ENCODE peak calls at places on chromosomes 6 and 20, in five cellular contexts. One of them, this sample, is unnamed. For H3K4me1, the result is how much of the 10 kb centered on the place peaks cover.

GRCh38 chr6:31652925-31653724 is 664 bp upstream of the BAG6 start:
- DNase-seq in cardiac muscle cell: peak
- DNase-seq in MM.1S: peak
- DNase-seq in sigmoid colon: peak
- DNase-seq in thoracic aorta: peak
- DNase-seq in this sample: peak

GRCh38 chr6:137928286-137928685 is 61.2 kb downstream of the TNFAIP3 start:
- DNase-seq in cardiac muscle cell: no peak
- DNase-seq in MM.1S: peak
- DNase-seq in sigmoid colon: no peak
- DNase-seq in thoracic aorta: no peak
- DNase-seq in this sample: no peak

GRCh38 chr6:90575267-90575666 is 11.6 kb downstream of the MAP3K7 start:
- DNase-seq in cardiac muscle cell: no peak
- DNase-seq in MM.1S: no peak
- DNase-seq in sigmoid colon: no peak
- DNase-seq in thoracic aorta: no peak
- DNase-seq in this sample: no peak

GRCh38 chr6:169249057-169249456 is 4.6 kb downstream of the THBS2 start:
- DNase-seq in cardiac muscle cell: no peak
- DNase-seq in MM.1S: no peak
- DNase-seq in sigmoid colon: no peak
- DNase-seq in thoracic aorta: no peak
- DNase-seq in this sample: no peak

GRCh38 chr6:63565727-63566625 is 6.3 kb upstream of the LOC128125822 start:
- DNase-seq in cardiac muscle cell: no peak
- DNase-seq in MM.1S: no peak
- DNase-seq in sigmoid colon: no peak
- DNase-seq in thoracic aorta: no peak
- DNase-seq in this sample: no peak

GRCh38 chr20:6533828-6534388 is 233.6 kb upstream of the BMP2 start:
- DNase-seq in cardiac muscle cell: no peak
- DNase-seq in MM.1S: no peak
- DNase-seq in sigmoid colon: no peak
- DNase-seq in thoracic aorta: no peak
- DNase-seq in this sample: no peak

GRCh38 chr20:588476-588875 is 21.6 kb downstream of the TCF15 start:
- DNase-seq in cardiac muscle cell: no peak
- DNase-seq in MM.1S: no peak
- DNase-seq in sigmoid colon: peak
- DNase-seq in thoracic aorta: no peak
- DNase-seq in this sample: no peak

GRCh38 chr6:167653561-167653960 is 173.2 kb upstream of the AFDN start:
- DNase-seq in cardiac muscle cell: no peak
- DNase-seq in MM.1S: no peak
- DNase-seq in sigmoid colon: no peak
- DNase-seq in thoracic aorta: no peak
- DNase-seq in this sample: no peak

GRCh38 chr20:56359212-56360132 is 698 bp downstream of the FAM210B start:
- DNase-seq in cardiac muscle cell: peak
- DNase-seq in MM.1S: peak
- DNase-seq in sigmoid colon: peak
- DNase-seq in thoracic aorta: no peak
- DNase-seq in this sample: no peak

GRCh38 chr6:155142902-155143609 is 120.8 kb upstream of the CLDN20 start:
- DNase-seq in cardiac muscle cell: no peak
- DNase-seq in MM.1S: no peak
- DNase-seq in sigmoid colon: no peak
- DNase-seq in thoracic aorta: no peak
- DNase-seq in this sample: no peak

GRCh38 chr6:11042750-11043551 is 1.2 kb downstream of the ELOVL2 start:
- DNase-seq in cardiac muscle cell: no peak
- DNase-seq in MM.1S: no peak
- DNase-seq in sigmoid colon: no peak
- DNase-seq in thoracic aorta: no peak
- DNase-seq in this sample: peak

GRCh38 chr6:41502607-41503434 is 43.4 kb upstream of the FOXP4 start:
- DNase-seq in cardiac muscle cell: no peak
- DNase-seq in MM.1S: no peak
- DNase-seq in sigmoid colon: peak
- DNase-seq in thoracic aorta: no peak
- DNase-seq in this sample: no peak

GRCh38 chr20:20198011-20198410 is 145.7 kb downstream of the CFAP61 start:
- DNase-seq in cardiac muscle cell: no peak
- DNase-seq in MM.1S: no peak
- DNase-seq in sigmoid colon: no peak
- DNase-seq in thoracic aorta: no peak
- DNase-seq in this sample: no peak

GRCh38 chr20:41242352-41242751 is 75.2 kb downstream of the ZHX3 start:
- DNase-seq in cardiac muscle cell: no peak
- DNase-seq in MM.1S: no peak
- DNase-seq in sigmoid colon: no peak
- DNase-seq in thoracic aorta: no peak
- DNase-seq in this sample: no peak

GRCh38 chr20:61963149-61963548 is 102.5 kb downstream of the TAF4 start:
- DNase-seq in cardiac muscle cell: no peak
- DNase-seq in MM.1S: no peak
- DNase-seq in sigmoid colon: peak
- DNase-seq in thoracic aorta: no peak
- DNase-seq in this sample: no peak

DNA sequence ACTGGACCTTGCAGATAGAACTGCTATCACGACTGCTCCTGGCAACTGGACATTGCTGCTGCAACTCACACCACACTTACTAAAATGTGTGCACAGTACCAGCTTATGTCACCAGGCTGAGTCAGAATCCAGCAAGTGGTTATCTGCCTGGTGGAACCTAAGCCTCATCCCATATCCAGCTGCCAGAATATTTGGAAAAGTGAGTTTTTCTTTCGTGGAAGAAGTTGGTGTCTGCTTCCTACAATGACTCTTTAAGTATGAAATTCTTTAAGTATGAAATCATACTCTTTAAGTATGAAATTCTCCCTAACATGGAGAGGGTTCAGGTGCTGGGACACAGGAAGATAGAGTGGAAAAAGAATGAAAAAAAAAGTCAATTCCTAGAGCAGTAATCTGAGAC is 16.4 kb upstream of the POLR1H start:
- DNase-seq in cardiac muscle cell: no peak
- DNase-seq in MM.1S: no peak
- DNase-seq in sigmoid colon: no peak
- DNase-seq in thoracic aorta: no peak
- DNase-seq in this sample: no peak
- H3K4me1 ChIP-seq in cardiac muscle cell: under half
- H3K4me1 ChIP-seq in MM.1S: under half
- H3K4me1 ChIP-seq in sigmoid colon: under half
- H3K4me1 ChIP-seq in thoracic aorta: under half
- H3K4me1 ChIP-seq in this sample: under half

DNA sequence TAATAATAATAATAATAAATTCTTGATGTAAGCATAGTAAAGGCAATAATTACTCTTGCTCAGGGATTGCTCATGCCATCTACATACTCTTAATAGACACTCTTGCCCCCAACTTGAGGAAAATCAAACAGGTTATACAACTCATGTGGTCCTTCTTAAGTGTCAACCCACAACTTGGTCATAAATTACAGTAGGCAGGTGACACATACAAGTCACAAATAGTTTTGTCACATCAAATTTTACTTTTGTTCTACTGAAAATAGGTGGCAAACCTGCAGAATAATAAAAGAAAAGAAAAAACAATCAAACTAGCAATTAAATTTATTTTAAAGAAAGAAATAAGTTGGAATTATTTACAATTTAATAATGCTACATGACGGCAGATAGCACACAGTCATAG is 1.6 kb downstream of the ME1 start:
- DNase-seq in cardiac muscle cell: no peak
- DNase-seq in MM.1S: no peak
- DNase-seq in sigmoid colon: no peak
- DNase-seq in thoracic aorta: no peak
- DNase-seq in this sample: no peak
- H3K27ac ChIP-seq in cardiac muscle cell: no peak
- H3K27ac ChIP-seq in MM.1S: no peak
- H3K27ac ChIP-seq in sigmoid colon: no peak
- H3K27ac ChIP-seq in thoracic aorta: no peak
- H3K27ac ChIP-seq in this sample: no peak

GRCh38 chr6:3212261-3212660 is 15.2 kb downstream of the TUBB2B start:
- DNase-seq in cardiac muscle cell: no peak
- DNase-seq in MM.1S: no peak
- DNase-seq in sigmoid colon: no peak
- DNase-seq in thoracic aorta: no peak
- DNase-seq in this sample: no peak
- H3K4me1 ChIP-seq in cardiac muscle cell: under half
- H3K4me1 ChIP-seq in MM.1S: under half
- H3K4me1 ChIP-seq in sigmoid colon: under half
- H3K4me1 ChIP-seq in thoracic aorta: under half
- H3K4me1 ChIP-seq in this sample: under half

DNA sequence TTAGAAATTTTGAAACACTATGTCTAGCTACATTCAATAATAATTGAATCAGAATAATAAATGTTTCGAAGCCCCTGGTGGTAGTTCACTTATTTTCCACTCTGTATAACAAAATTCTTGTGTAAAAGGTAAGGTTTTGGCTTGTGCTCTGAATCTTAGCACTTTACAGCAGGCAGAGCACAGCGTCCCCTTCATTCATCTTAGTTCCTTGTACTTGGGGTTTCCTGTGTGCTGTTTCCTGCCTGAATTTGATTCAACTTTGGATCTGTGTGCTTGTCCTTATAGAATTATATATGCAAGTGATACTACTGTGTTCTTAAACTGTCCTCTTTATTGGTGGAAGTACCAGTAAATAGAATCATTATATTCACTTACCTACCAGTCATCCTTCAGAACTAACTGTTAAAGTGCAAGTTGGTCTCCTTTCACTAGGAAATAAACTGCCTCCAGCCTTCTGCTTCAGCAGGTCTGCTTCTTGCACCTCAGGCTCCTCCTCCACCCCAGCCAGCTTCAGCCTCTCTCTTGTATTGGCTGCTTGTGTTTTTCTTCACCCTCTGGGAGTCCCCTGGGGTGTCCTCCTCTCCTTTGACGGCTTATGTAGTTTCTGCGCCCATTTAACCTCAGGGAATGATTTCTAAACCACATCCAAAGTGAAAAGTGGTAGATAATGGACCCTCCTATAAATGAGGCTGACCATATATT is 28.8 kb upstream of the TULP4 start:
- DNase-seq in cardiac muscle cell: peak
- DNase-seq in MM.1S: peak
- DNase-seq in sigmoid colon: no peak
- DNase-seq in thoracic aorta: no peak
- DNase-seq in this sample: no peak
- H3K27ac ChIP-seq in cardiac muscle cell: peak
- H3K27ac ChIP-seq in MM.1S: peak
- H3K27ac ChIP-seq in sigmoid colon: peak
- H3K27ac ChIP-seq in thoracic aorta: peak
- H3K27ac ChIP-seq in this sample: peak

DNA sequence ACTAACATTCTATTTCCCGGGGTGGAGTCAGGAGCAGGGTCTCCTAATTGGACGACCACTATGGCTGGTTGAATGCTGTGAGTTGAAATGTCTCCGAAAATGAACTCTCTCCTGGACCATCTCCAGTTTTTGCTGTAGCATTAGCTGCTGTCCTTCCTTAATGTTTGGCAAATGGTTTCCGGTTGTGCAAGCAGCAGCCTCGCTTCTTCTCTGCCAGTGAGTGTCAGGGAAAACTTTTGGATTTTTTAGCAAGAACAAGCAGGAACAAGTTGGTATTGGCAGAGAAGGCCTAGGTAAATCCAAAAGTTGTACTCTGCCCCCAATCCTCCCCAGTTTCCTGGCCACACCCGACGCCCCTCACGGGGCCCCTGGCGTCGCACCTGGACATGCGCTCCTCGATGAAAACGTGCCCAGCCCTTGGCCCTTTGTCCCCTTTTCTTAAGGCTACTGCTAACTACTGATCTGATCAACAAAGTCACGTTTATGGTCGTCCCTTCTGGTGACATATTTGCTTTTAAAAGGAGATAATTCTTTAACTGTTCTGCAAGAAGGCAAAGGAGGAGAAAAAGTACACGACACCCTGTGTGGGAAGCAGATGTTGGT is 103.2 kb downstream of the ARMC2 start:
- DNase-seq in cardiac muscle cell: no peak
- DNase-seq in MM.1S: no peak
- DNase-seq in sigmoid colon: no peak
- DNase-seq in thoracic aorta: no peak
- DNase-seq in this sample: no peak
- H3K4me1 ChIP-seq in cardiac muscle cell: under half
- H3K4me1 ChIP-seq in MM.1S: under half
- H3K4me1 ChIP-seq in sigmoid colon: half or more
- H3K4me1 ChIP-seq in thoracic aorta: under half
- H3K4me1 ChIP-seq in this sample: under half

GRCh38 chr6:15263780-15264374 is 18.0 kb downstream of the JARID2 start:
- DNase-seq in cardiac muscle cell: no peak
- DNase-seq in MM.1S: no peak
- DNase-seq in sigmoid colon: no peak
- DNase-seq in thoracic aorta: no peak
- DNase-seq in this sample: no peak

GRCh38 chr6:15265787-15266186 is 19.9 kb downstream of the JARID2 start:
- DNase-seq in cardiac muscle cell: no peak
- DNase-seq in MM.1S: no peak
- DNase-seq in sigmoid colon: no peak
- DNase-seq in thoracic aorta: no peak
- DNase-seq in this sample: no peak

GRCh38 chr6:15266423-15266996 is 20.6 kb downstream of the JARID2 start:
- DNase-seq in cardiac muscle cell: no peak
- DNase-seq in MM.1S: peak
- DNase-seq in sigmoid colon: no peak
- DNase-seq in thoracic aorta: no peak
- DNase-seq in this sample: peak

GRCh38 chr6:15264412-15264811 is 18.5 kb downstream of the JARID2 start:
- DNase-seq in cardiac muscle cell: no peak
- DNase-seq in MM.1S: no peak
- DNase-seq in sigmoid colon: no peak
- DNase-seq in thoracic aorta: no peak
- DNase-seq in this sample: no peak

GRCh38 chr6:15264902-15265761 is 19.3 kb downstream of the JARID2 start:
- DNase-seq in cardiac muscle cell: no peak
- DNase-seq in MM.1S: no peak
- DNase-seq in sigmoid colon: no peak
- DNase-seq in thoracic aorta: no peak
- DNase-seq in this sample: no peak
- H3K27ac ChIP-seq in cardiac muscle cell: no peak
- H3K27ac ChIP-seq in MM.1S: peak
- H3K27ac ChIP-seq in sigmoid colon: peak
- H3K27ac ChIP-seq in thoracic aorta: no peak
- H3K27ac ChIP-seq in this sample: no peak

DNA sequence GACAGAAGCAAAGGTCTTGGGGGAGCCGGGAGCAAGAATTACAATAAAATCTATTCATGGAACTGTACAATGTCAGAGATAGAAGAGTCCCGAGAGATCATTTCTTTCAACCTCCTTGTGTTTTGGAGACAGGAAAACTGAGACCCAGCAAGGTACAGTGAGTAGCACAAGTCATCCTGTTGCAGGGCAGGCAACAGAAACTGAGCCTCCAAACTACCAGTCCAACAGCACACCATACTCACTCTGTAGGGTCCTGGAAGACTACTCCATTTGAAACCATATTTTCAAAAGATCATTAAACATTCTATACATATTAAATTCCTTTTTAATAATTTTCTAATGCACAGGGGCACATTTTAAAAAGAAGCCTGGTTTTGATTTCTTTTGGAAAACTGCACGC is 14.4 kb downstream of the ATXN1 start:
- DNase-seq in cardiac muscle cell: no peak
- DNase-seq in MM.1S: no peak
- DNase-seq in sigmoid colon: no peak
- DNase-seq in thoracic aorta: no peak
- DNase-seq in this sample: no peak
- H3K4me1 ChIP-seq in cardiac muscle cell: under half
- H3K4me1 ChIP-seq in MM.1S: under half
- H3K4me1 ChIP-seq in sigmoid colon: half or more
- H3K4me1 ChIP-seq in thoracic aorta: under half
- H3K4me1 ChIP-seq in this sample: under half

GRCh38 chr20:34956041-34956458 is 382 bp downstream of the MYH7B start:
- DNase-seq in cardiac muscle cell: no peak
- DNase-seq in MM.1S: no peak
- DNase-seq in sigmoid colon: no peak
- DNase-seq in thoracic aorta: no peak
- DNase-seq in this sample: no peak
- H3K27ac ChIP-seq in cardiac muscle cell: peak
- H3K27ac ChIP-seq in MM.1S: peak
- H3K27ac ChIP-seq in sigmoid colon: peak
- H3K27ac ChIP-seq in thoracic aorta: peak
- H3K27ac ChIP-seq in this sample: peak